ENCODE peak calls at places on chromosomes 12 and 14, in four cellular contexts. W, L, E and P are unnamed samples.

GRCh38 chr12:115338566-115339294 is 654.8 kb upstream of the TBX3 start:
- DNase-seq in L (no peak), E (no peak), W (no peak), P (no peak)

GRCh38 chr14:74942164-74942563 is 13.2 kb downstream of the PGF start:
- DNase-seq in L (no peak), E (no peak), W (no peak), P (peak)

GRCh38 chr12:14240873-14241220 is 124.6 kb upstream of the ATF7IP start:
- DNase-seq in E (no peak), L (no peak), W (no peak), P (no peak)

GRCh38 chr12:123533672-123534643 is at the start of gene RILPL1:
- DNase-seq in W (peak), L (peak), E (peak), P (peak)

GRCh38 chr12:6056406-6057211 is 67.9 kb downstream of the VWF start:
- DNase-seq in L (no peak), E (no peak), W (no peak), P (peak)

GRCh38 chr12:70327541-70327940 is 38.5 kb upstream of the KCNMB4 start:
- DNase-seq in L (no peak), E (no peak), W (no peak), P (no peak)

GRCh38 chr12:77679701-77680100 is 151.0 kb upstream of the NAV3 start:
- DNase-seq in W (no peak), E (no peak), L (no peak), P (no peak)

GRCh38 chr14:105856676-105857222 is 330.4 kb downstream of the TMEM121 start:
- DNase-seq in E (no peak), W (peak), L (peak), P (peak)

GRCh38 chr12:112761366-112761986 is 30.1 kb upstream of the RPH3A start:
- DNase-seq in L (no peak), E (no peak), W (no peak), P (no peak)